ENCODE peak calls at places on chromosomes 6 and 20, in six cellular contexts. Z is OCI-LY7; I is hepatocyte; Y is psoas muscle; U is CD8-positive, alpha-beta T cell; M is adrenal gland. L is an unnamed sample.

GRCh38 chr6:3913958-3914337 is 64.8 kb downstream of the FAM50B start:
- DNase-seq in Z (no peak), I (no peak), Y (no peak), U (no peak), M (no peak), L (no peak)

GRCh38 chr6:84362180-84362821 is 134.9 kb upstream of the CEP162 start:
- DNase-seq in Z (no peak), I (no peak), Y (no peak), U (no peak), M (no peak), L (no peak)

GRCh38 chr6:35808688-35809087 is 3.5 kb downstream of the LHFPL5 start:
- DNase-seq in Z (no peak), I (no peak), Y (no peak), U (no peak), M (no peak), L (no peak)

GRCh38 chr6:154367839-154368695 is 11.5 kb upstream of the IPCEF1 start:
- DNase-seq in Z (no peak), I (no peak), Y (no peak), U (no peak), M (no peak), L (no peak)

GRCh38 chr6:157434349-157435016 is 53.5 kb downstream of the ZDHHC14 start:
- DNase-seq in Z (no peak), I (peak; percentile 38), Y (peak; percentile 75), U (no peak), M (peak; percentile 84), L (peak; percentile 13)

GRCh38 chr6:107972413-107973096 is 14.5 kb upstream of the SEC63 start:
- DNase-seq in Z (no peak), I (peak; percentile 43), Y (no peak), U (no peak), M (peak; percentile 70), L (no peak)

GRCh38 chr6:43887340-43887858 is 117.4 kb downstream of the VEGFA start:
- DNase-seq in Z (no peak), I (no peak), Y (no peak), U (no peak), M (peak; percentile 45), L (peak; percentile 84)

GRCh38 chr6:37365791-37366190 is 12.0 kb downstream of the RNF8 start:
- DNase-seq in Z (no peak), I (no peak), Y (no peak), U (no peak), M (no peak), L (no peak)

GRCh38 chr6:142373268-142374089 is 71.7 kb downstream of the ADGRG6 start:
- DNase-seq in Z (no peak), I (no peak), Y (no peak), U (no peak), M (no peak), L (no peak)

GRCh38 chr6:15791401-15792137 is 128.7 kb upstream of the DTNBP1 start:
- DNase-seq in Z (no peak), I (peak; percentile 15), Y (no peak), U (no peak), M (no peak), L (no peak)

GRCh38 chr6:36033935-36034334 is 6.3 kb downstream of the MAPK14 start:
- DNase-seq in Z (no peak), I (no peak), Y (no peak), U (no peak), M (no peak), L (no peak)

GRCh38 chr6:28725274-28725809 is 198.4 kb downstream of the TRIM27 start:
- DNase-seq in Z (no peak), I (no peak), Y (no peak), U (no peak), M (no peak), L (no peak)

GRCh38 chr6:161374971-161375873 is 101.4 kb upstream of the AGPAT4 start:
- DNase-seq in Z (no peak), I (no peak), Y (peak; percentile 81), U (no peak), M (peak; percentile 65), L (peak; percentile 29)

GRCh38 chr20:22560817-22561216 is 23.6 kb downstream of the FOXA2 start:
- DNase-seq in Z (no peak), I (no peak), Y (no peak), U (no peak), M (no peak), L (no peak)

GRCh38 chr6:4347877-4348276 is 212.5 kb upstream of the ECI2 start:
- DNase-seq in Z (no peak), I (no peak), Y (no peak), U (no peak), M (no peak), L (no peak)

GRCh38 chr6:13396241-13396792 is 68.0 kb upstream of the TBC1D7 start:
- DNase-seq in Z (no peak), I (no peak), Y (no peak), U (no peak), M (no peak), L (no peak)

GRCh38 chr6:8195040-8195713 is 92.8 kb upstream of the EEF1E1 start:
- DNase-seq in Z (no peak), I (peak; percentile 24), Y (no peak), U (no peak), M (no peak), L (no peak)

GRCh38 chr20:64043768-64044167 is 5.7 kb downstream of the SOX18 start:
- DNase-seq in Z (no peak), I (no peak), Y (no peak), U (no peak), M (no peak), L (no peak)

GRCh38 chr6:71489736-71490135 is 201.1 kb downstream of the OGFRL1 start:
- DNase-seq in Z (no peak), I (peak; percentile 76), Y (no peak), U (no peak), M (no peak), L (peak; percentile 37)

GRCh38 chr20:46705378-46705729 is 4.1 kb upstream of the SLC2A10 start:
- DNase-seq in Z (no peak), I (peak; percentile 29), Y (no peak), U (no peak), M (no peak), L (no peak)

GRCh38 chr20:10040070-10040970 is 5.5 kb downstream of the ANKEF1 start:
- DNase-seq in Z (no peak), I (no peak), Y (no peak), U (no peak), M (no peak), L (no peak)

GRCh38 chr6:14748679-14749078 is 497.2 kb upstream of the JARID2 start:
- DNase-seq in Z (no peak), I (no peak), Y (no peak), U (no peak), M (no peak), L (no peak)

GRCh38 chr20:2619961-2620595 is 32.4 kb upstream of the NOP56 start:
- DNase-seq in Z (no peak), I (no peak), Y (no peak), U (no peak), M (no peak), L (no peak)

GRCh38 chr6:81086931-81087330 is 665.5 kb downstream of the TENT5A start:
- DNase-seq in Z (no peak), I (no peak), Y (no peak), U (no peak), M (no peak), L (no peak)

GRCh38 chr6:166443166-166443565 is 60.4 kb upstream of the MPC1 start:
- DNase-seq in Z (no peak), I (no peak), Y (no peak), U (no peak), M (no peak), L (no peak)

GRCh38 chr6:44058617-44059358 is 68.5 kb downstream of the MRPL14 start:
- DNase-seq in Z (no peak), I (peak; percentile 88), Y (peak; percentile 91), U (no peak), M (peak; percentile 96), L (peak; percentile 45)

GRCh38 chr20:1418335-1418734 is 25.5 kb upstream of the FKBP1A start:
- DNase-seq in Z (no peak), I (no peak), Y (no peak), U (no peak), M (no peak), L (no peak)

GRCh38 chr20:32316667-32317066 is 39.2 kb downstream of the KIF3B start:
- DNase-seq in Z (no peak), I (no peak), Y (no peak), U (no peak), M (no peak), L (no peak)

GRCh38 chr6:85449818-85450577 is at the start of gene NT5E:
- DNase-seq in Z (no peak), I (peak; percentile 59), Y (peak; percentile 87), U (peak; percentile 19), M (peak; percentile 49), L (peak; percentile 86)

GRCh38 chr6:165641672-165642156 is 21.3 kb downstream of the PDE10A start:
- DNase-seq in Z (no peak), I (no peak), Y (no peak), U (no peak), M (no peak), L (peak; percentile 67)

GRCh38 chr6:140915001-140915950 is 1217.4 kb upstream of the GJE1 start:
- DNase-seq in Z (no peak), I (no peak), Y (no peak), U (no peak), M (no peak), L (no peak)

GRCh38 chr6:33118525-33119123 is 42.8 kb downstream of the HLA-DPB1 start:
- DNase-seq in Z (peak; percentile 78), I (peak; percentile 69), Y (no peak), U (no peak), M (no peak), L (no peak)

GRCh38 chr20:4090756-4091331 is 75.5 kb upstream of the RNF24 start:
- DNase-seq in Z (no peak), I (peak; percentile 33), Y (no peak), U (no peak), M (peak; percentile 65), L (no peak)

GRCh38 chr6:2505624-2506023 is 245.1 kb downstream of the MYLK4 start:
- DNase-seq in Z (peak; percentile 9), I (no peak), Y (no peak), U (no peak), M (no peak), L (no peak)

GRCh38 chr20:45355209-45355608 is 7.0 kb upstream of the SDC4 start:
- DNase-seq in Z (no peak), I (peak; percentile 66), Y (no peak), U (no peak), M (no peak), L (no peak)
- H3K27ac ChIP-seq in Z (no peak overlapping the region), I (peak overlapping the region; percentile 54), Y (peak overlapping the region; percentile 90), U (no peak overlapping the region), M (peak overlapping the region; percentile 14), L (no peak overlapping the region)

GRCh38 chr6:112372213-112372806 is 25.2 kb downstream of the RFPL4B start:
- DNase-seq in Z (peak; percentile 1), I (no peak), Y (no peak), U (no peak), M (no peak), L (no peak)
- TF ChIP-seq CTCF in Z (peak; percentile 69), I (peak; percentile 49), Y (peak; percentile 31), U (no peak), M (peak; percentile 48), L (peak; percentile 21)

GRCh38 chr6:25981529-25982263 is 19.1 kb downstream of the TRIM38 start:
- DNase-seq in Z (no peak), I (no peak), Y (no peak), U (no peak), M (no peak), L (no peak)
- H3K36me3 ChIP-seq in Z (peaks cover 91% of the 10 kb centered on the region), I (no peaks in the 10 kb centered on the region), Y (peaks cover 13% of the 10 kb centered on the region), U (peaks cover 32% of the 10 kb centered on the region), M (no peaks in the 10 kb centered on the region), L (peaks cover 28% of the 10 kb centered on the region)

GRCh38 chr20:38161412-38161774 is 3.7 kb downstream of the TGM2 start:
- DNase-seq in Z (no peak), I (no peak), Y (no peak), U (no peak), M (no peak), L (no peak)
- H3K27ac ChIP-seq in Z (no peak overlapping the region), I (no peak overlapping the region), Y (no peak overlapping the region), U (no peak overlapping the region), M (no peak overlapping the region), L (no peak overlapping the region)